ENCODE peak calls at places on chromosomes 4 and X, in six cellular contexts. One of them, this sample, is unnamed.

GRCh38 chr4:40058121-40058520 is 1.5 kb downstream of the N4BP2 start:
- DNase-seq in transverse colon: no peak
- DNase-seq in mucosa of descending colon: no peak
- DNase-seq in colonic mucosa: no peak
- DNase-seq in suprapubic skin: no peak
- DNase-seq in lower lobe of right lung: no peak
- DNase-seq in this sample: no peak

GRCh38 chr4:38764292-38764691 is 18.5 kb downstream of the TLR10 start:
- DNase-seq in transverse colon: no peak
- DNase-seq in lower lobe of right lung: no peak
- DNase-seq in suprapubic skin: no peak
- DNase-seq in mucosa of descending colon: no peak
- DNase-seq in colonic mucosa: no peak
- DNase-seq in this sample: no peak

GRCh38 chr4:11801466-11802446 is 373.1 kb upstream of the HS3ST1 start:
- DNase-seq in colonic mucosa: peak; percentile 21
- DNase-seq in transverse colon: no peak
- DNase-seq in mucosa of descending colon: no peak
- DNase-seq in suprapubic skin: no peak
- DNase-seq in lower lobe of right lung: no peak
- DNase-seq in this sample: no peak

GRCh38 chr4:7295917-7296660 is 103.8 kb downstream of the SORCS2 start:
- DNase-seq in transverse colon: peak; percentile 24
- DNase-seq in mucosa of descending colon: peak; percentile 39
- DNase-seq in lower lobe of right lung: no peak
- DNase-seq in suprapubic skin: no peak
- DNase-seq in colonic mucosa: peak; percentile 25
- DNase-seq in this sample: peak; percentile 59

GRCh38 chr4:121308328-121308663 is 72.5 kb downstream of the QRFPR start:
- DNase-seq in lower lobe of right lung: no peak
- DNase-seq in colonic mucosa: no peak
- DNase-seq in suprapubic skin: no peak
- DNase-seq in transverse colon: no peak
- DNase-seq in mucosa of descending colon: no peak
- DNase-seq in this sample: no peak

GRCh38 chr4:142549248-142549647 is 296.9 kb downstream of the INPP4B start:
- DNase-seq in lower lobe of right lung: no peak
- DNase-seq in colonic mucosa: no peak
- DNase-seq in transverse colon: no peak
- DNase-seq in suprapubic skin: no peak
- DNase-seq in mucosa of descending colon: no peak
- DNase-seq in this sample: no peak

GRCh38 chr4:125317526-125317880 is 2.7 kb downstream of the FAT4 start:
- DNase-seq in suprapubic skin: no peak
- DNase-seq in transverse colon: peak; percentile 21
- DNase-seq in lower lobe of right lung: peak; percentile 52
- DNase-seq in mucosa of descending colon: peak; percentile 36
- DNase-seq in colonic mucosa: peak; percentile 22
- DNase-seq in this sample: peak; percentile 77

GRCh38 chr4:89290727-89291126 is 16.9 kb downstream of the GPRIN3 start:
- DNase-seq in suprapubic skin: no peak
- DNase-seq in lower lobe of right lung: no peak
- DNase-seq in mucosa of descending colon: no peak
- DNase-seq in colonic mucosa: no peak
- DNase-seq in transverse colon: no peak
- DNase-seq in this sample: no peak

GRCh38 chrX:23720117-23720677 is 22.9 kb downstream of the ACOT9 start:
- DNase-seq in transverse colon: no peak
- DNase-seq in lower lobe of right lung: no peak
- DNase-seq in suprapubic skin: no peak
- DNase-seq in mucosa of descending colon: no peak
- DNase-seq in colonic mucosa: no peak
- DNase-seq in this sample: no peak

GRCh38 chrX:21740329-21741274 is 17.3 kb downstream of the SMPX start:
- DNase-seq in lower lobe of right lung: no peak
- DNase-seq in mucosa of descending colon: peak; percentile 28
- DNase-seq in transverse colon: peak; percentile 10
- DNase-seq in suprapubic skin: no peak
- DNase-seq in colonic mucosa: peak; percentile 27
- DNase-seq in this sample: peak; percentile 22

GRCh38 chr4:182212211-182212761 is 30.9 kb upstream of the TENM3 start:
- DNase-seq in mucosa of descending colon: no peak
- DNase-seq in transverse colon: no peak
- DNase-seq in suprapubic skin: no peak
- DNase-seq in lower lobe of right lung: peak; percentile 67
- DNase-seq in colonic mucosa: no peak
- DNase-seq in this sample: peak; percentile 80

GRCh38 chrX:68183612-68184214 is 249.6 kb downstream of the OPHN1 start:
- DNase-seq in suprapubic skin: no peak
- DNase-seq in mucosa of descending colon: no peak
- DNase-seq in colonic mucosa: no peak
- DNase-seq in lower lobe of right lung: no peak
- DNase-seq in transverse colon: no peak
- DNase-seq in this sample: peak; percentile 3

GRCh38 chr4:74311696-74312313 is 3.5 kb downstream of the EPGN start:
- DNase-seq in suprapubic skin: no peak
- DNase-seq in transverse colon: no peak
- DNase-seq in colonic mucosa: peak; percentile 47
- DNase-seq in lower lobe of right lung: no peak
- DNase-seq in mucosa of descending colon: no peak
- DNase-seq in this sample: peak; percentile 26

GRCh38 chr4:78691971-78692814 is 84.0 kb upstream of the BMP2K start:
- DNase-seq in lower lobe of right lung: no peak
- DNase-seq in colonic mucosa: no peak
- DNase-seq in suprapubic skin: no peak
- DNase-seq in mucosa of descending colon: no peak
- DNase-seq in transverse colon: no peak
- DNase-seq in this sample: peak; percentile 67

GRCh38 chr4:186451982-186452381 is 103.4 kb downstream of the MTNR1A start:
- DNase-seq in transverse colon: no peak
- DNase-seq in lower lobe of right lung: no peak
- DNase-seq in mucosa of descending colon: no peak
- DNase-seq in suprapubic skin: no peak
- DNase-seq in colonic mucosa: no peak
- DNase-seq in this sample: no peak

GRCh38 chrX:53211391-53211978 is 13.5 kb downstream of the KDM5C start:
- DNase-seq in lower lobe of right lung: no peak
- DNase-seq in mucosa of descending colon: no peak
- DNase-seq in transverse colon: no peak
- DNase-seq in colonic mucosa: no peak
- DNase-seq in suprapubic skin: no peak
- DNase-seq in this sample: no peak

GRCh38 chr4:127586922-127587571 is 45.7 kb upstream of the INTU start:
- DNase-seq in colonic mucosa: no peak
- DNase-seq in lower lobe of right lung: no peak
- DNase-seq in suprapubic skin: no peak
- DNase-seq in transverse colon: no peak
- DNase-seq in mucosa of descending colon: no peak
- DNase-seq in this sample: peak; percentile 32

GRCh38 chrX:84168574-84168973 is 19.4 kb downstream of the RPS6KA6 start:
- DNase-seq in lower lobe of right lung: no peak
- DNase-seq in mucosa of descending colon: no peak
- DNase-seq in transverse colon: no peak
- DNase-seq in suprapubic skin: no peak
- DNase-seq in colonic mucosa: no peak
- DNase-seq in this sample: no peak

GRCh38 chr4:143336828-143337599 is at the start of gene GAB1:
- DNase-seq in suprapubic skin: peak; percentile 85
- DNase-seq in mucosa of descending colon: peak; percentile 85
- DNase-seq in lower lobe of right lung: peak; percentile 86
- DNase-seq in colonic mucosa: peak; percentile 82
- DNase-seq in transverse colon: peak; percentile 86
- DNase-seq in this sample: peak; percentile 83

GRCh38 chr4:185573651-185574199 is 38.4 kb upstream of the PDLIM3 start:
- DNase-seq in transverse colon: no peak
- DNase-seq in colonic mucosa: no peak
- DNase-seq in mucosa of descending colon: no peak
- DNase-seq in lower lobe of right lung: no peak
- DNase-seq in suprapubic skin: no peak
- DNase-seq in this sample: peak; percentile 86

GRCh38 chr4:83216856-83217683 is 67.5 kb downstream of the COQ2 start:
- DNase-seq in mucosa of descending colon: no peak
- DNase-seq in lower lobe of right lung: no peak
- DNase-seq in transverse colon: no peak
- DNase-seq in colonic mucosa: no peak
- DNase-seq in suprapubic skin: no peak
- DNase-seq in this sample: no peak

GRCh38 chrX:13167444-13168207 is 123.2 kb upstream of the FAM9C start:
- DNase-seq in lower lobe of right lung: no peak
- DNase-seq in suprapubic skin: no peak
- DNase-seq in mucosa of descending colon: no peak
- DNase-seq in colonic mucosa: no peak
- DNase-seq in transverse colon: no peak
- DNase-seq in this sample: peak; percentile 23

GRCh38 chr4:83358410-83358809 is 23.8 kb upstream of the HPSE start:
- DNase-seq in colonic mucosa: no peak
- DNase-seq in transverse colon: no peak
- DNase-seq in suprapubic skin: no peak
- DNase-seq in mucosa of descending colon: no peak
- DNase-seq in lower lobe of right lung: no peak
- DNase-seq in this sample: no peak

GRCh38 chrX:22134681-22135080 is 102.6 kb downstream of the PHEX start:
- DNase-seq in mucosa of descending colon: no peak
- DNase-seq in suprapubic skin: no peak
- DNase-seq in colonic mucosa: no peak
- DNase-seq in transverse colon: no peak
- DNase-seq in lower lobe of right lung: no peak
- DNase-seq in this sample: peak; percentile 77

GRCh38 chr4:155828628-155829027 is 37.4 kb downstream of the ASIC5 start:
- DNase-seq in lower lobe of right lung: no peak
- DNase-seq in transverse colon: no peak
- DNase-seq in suprapubic skin: no peak
- DNase-seq in mucosa of descending colon: no peak
- DNase-seq in colonic mucosa: no peak
- DNase-seq in this sample: no peak

GRCh38 chr4:164871673-164872072 is 5.3 kb upstream of the APELA start:
- DNase-seq in colonic mucosa: no peak
- DNase-seq in lower lobe of right lung: no peak
- DNase-seq in suprapubic skin: no peak
- DNase-seq in mucosa of descending colon: no peak
- DNase-seq in transverse colon: no peak
- DNase-seq in this sample: no peak

GRCh38 chr4:164872481-164872880 is 4.5 kb upstream of the APELA start:
- DNase-seq in mucosa of descending colon: no peak
- DNase-seq in lower lobe of right lung: no peak
- DNase-seq in suprapubic skin: no peak
- DNase-seq in transverse colon: no peak
- DNase-seq in colonic mucosa: no peak
- DNase-seq in this sample: no peak

GRCh38 chr4:164874791-164875190 is 2.2 kb upstream of the APELA start:
- DNase-seq in transverse colon: no peak
- DNase-seq in colonic mucosa: no peak
- DNase-seq in suprapubic skin: no peak
- DNase-seq in lower lobe of right lung: no peak
- DNase-seq in mucosa of descending colon: no peak
- DNase-seq in this sample: no peak

GRCh38 chr4:164880489-164881262 is 3.7 kb downstream of the APELA start:
- DNase-seq in lower lobe of right lung: no peak
- DNase-seq in mucosa of descending colon: no peak
- DNase-seq in transverse colon: no peak
- DNase-seq in suprapubic skin: no peak
- DNase-seq in colonic mucosa: no peak
- DNase-seq in this sample: no peak

GRCh38 chr4:164876680-164877324 is at the start of gene APELA:
- DNase-seq in mucosa of descending colon: no peak
- DNase-seq in suprapubic skin: no peak
- DNase-seq in lower lobe of right lung: no peak
- DNase-seq in colonic mucosa: no peak
- DNase-seq in transverse colon: no peak
- DNase-seq in this sample: no peak
- H3K4me1 ChIP-seq in mucosa of descending colon: peaks cover 6% of the 10 kb centered on the region
- H3K4me1 ChIP-seq in suprapubic skin: no peaks in the 10 kb centered on the region
- H3K4me1 ChIP-seq in lower lobe of right lung: no peaks in the 10 kb centered on the region
- H3K4me1 ChIP-seq in colonic mucosa: no peaks in the 10 kb centered on the region
- H3K4me1 ChIP-seq in transverse colon: no peaks in the 10 kb centered on the region
- H3K4me1 ChIP-seq in this sample: no peaks in the 10 kb centered on the region

GRCh38 chr4:139453041-139453370 is 915 bp upstream of the RAB33B start:
- DNase-seq in mucosa of descending colon: no peak
- DNase-seq in transverse colon: peak; percentile 69
- DNase-seq in lower lobe of right lung: no peak
- DNase-seq in colonic mucosa: peak; percentile 69
- DNase-seq in suprapubic skin: no peak
- DNase-seq in this sample: no peak

GRCh38 chr4:139454111-139454600 is at the start of gene RAB33B:
- DNase-seq in mucosa of descending colon: no peak
- DNase-seq in lower lobe of right lung: no peak
- DNase-seq in colonic mucosa: no peak
- DNase-seq in transverse colon: no peak
- DNase-seq in suprapubic skin: peak; percentile 95
- DNase-seq in this sample: no peak

GRCh38 chr4:139454646-139455045 is 725 bp downstream of the RAB33B start:
- DNase-seq in mucosa of descending colon: no peak
- DNase-seq in lower lobe of right lung: no peak
- DNase-seq in colonic mucosa: no peak
- DNase-seq in suprapubic skin: no peak
- DNase-seq in transverse colon: no peak
- DNase-seq in this sample: no peak

GRCh38 chr4:139452000-139452399 is 1.9 kb upstream of the RAB33B start:
- DNase-seq in suprapubic skin: no peak
- DNase-seq in mucosa of descending colon: no peak
- DNase-seq in transverse colon: no peak
- DNase-seq in colonic mucosa: no peak
- DNase-seq in lower lobe of right lung: no peak
- DNase-seq in this sample: no peak

GRCh38 chr4:139453371-139454110 is 380 bp upstream of the RAB33B start:
- DNase-seq in transverse colon: peak; percentile 98
- DNase-seq in lower lobe of right lung: peak; percentile 99
- DNase-seq in suprapubic skin: peak; percentile 99
- DNase-seq in colonic mucosa: peak; percentile 98
- DNase-seq in mucosa of descending colon: peak; percentile 98
- DNase-seq in this sample: peak; percentile 98
- TF ChIP-seq CTCF in transverse colon: peak; percentile 42
- TF ChIP-seq CTCF in lower lobe of right lung: peak; percentile 4
- TF ChIP-seq CTCF in suprapubic skin: no peak
- TF ChIP-seq CTCF in colonic mucosa: peak; percentile 10
- TF ChIP-seq CTCF in mucosa of descending colon: no peak
- TF ChIP-seq CTCF in this sample: peak; percentile 23

DNA sequence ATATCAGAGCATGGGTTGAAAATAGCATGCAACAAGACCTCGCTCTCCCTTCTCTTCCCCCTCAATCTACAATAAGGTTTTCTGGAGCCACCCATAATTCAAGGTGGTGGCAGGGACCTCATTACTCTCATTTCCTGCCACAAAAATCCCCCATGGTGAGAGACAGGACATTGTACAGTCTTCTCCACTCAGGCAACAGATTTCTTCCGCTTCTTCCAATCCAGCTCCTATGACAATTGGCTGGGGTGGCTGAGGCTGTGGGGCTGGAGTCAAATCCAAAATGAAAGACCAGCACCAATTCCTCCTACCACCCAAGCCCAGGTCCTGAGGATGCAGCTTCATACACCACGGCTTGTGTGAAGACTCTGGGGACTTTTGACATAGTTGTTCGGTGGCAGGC is 40.3 kb upstream of the NKRF start:
- DNase-seq in transverse colon: no peak
- DNase-seq in colonic mucosa: no peak
- DNase-seq in mucosa of descending colon: no peak
- DNase-seq in suprapubic skin: no peak
- DNase-seq in lower lobe of right lung: no peak
- DNase-seq in this sample: no peak
- H3K4me3 ChIP-seq in transverse colon: no peak overlapping the region
- H3K4me3 ChIP-seq in colonic mucosa: no peak overlapping the region
- H3K4me3 ChIP-seq in mucosa of descending colon: no peak overlapping the region
- H3K4me3 ChIP-seq in suprapubic skin: no peak overlapping the region
- H3K4me3 ChIP-seq in lower lobe of right lung: no peak overlapping the region
- H3K4me3 ChIP-seq in this sample: no peak overlapping the region

GRCh38 chr4:1009647-1010521 is 1.5 kb upstream of the FGFRL1 start:
- DNase-seq in transverse colon: peak; percentile 84
- DNase-seq in suprapubic skin: no peak
- DNase-seq in lower lobe of right lung: peak; percentile 79
- DNase-seq in mucosa of descending colon: peak; percentile 86
- DNase-seq in colonic mucosa: peak; percentile 84
- DNase-seq in this sample: peak; percentile 72
- H3K4me1 ChIP-seq in transverse colon: peaks cover 28% of the 10 kb centered on the region
- H3K4me1 ChIP-seq in suprapubic skin: peaks cover 31% of the 10 kb centered on the region
- H3K4me1 ChIP-seq in lower lobe of right lung: peaks cover 30% of the 10 kb centered on the region
- H3K4me1 ChIP-seq in mucosa of descending colon: peaks cover 11% of the 10 kb centered on the region
- H3K4me1 ChIP-seq in colonic mucosa: peaks cover 7% of the 10 kb centered on the region
- H3K4me1 ChIP-seq in this sample: no peaks in the 10 kb centered on the region